ENCODE peak calls at places on chromosomes 5 and 9, in six cellular contexts. V is hypothalamus, L is NCI-H510A treated with DMSO at 0.1 percent for 48 hours, B is HuH-7.5, S is cardiac fibroblast, R is Ammon's horn. M is an unnamed sample.

GRCh38 chr5:67182406-67182805 is 14.2 kb downstream of the CD180 start:
- DNase-seq in V (no peak), L (no peak), B (no peak), S (peak; percentile 83), R (peak; percentile 52), M (no peak)

GRCh38 chr9:136554870-136555269 is 9.0 kb upstream of the NOTCH1 start:
- DNase-seq in V (no peak), L (no peak), B (no peak), S (no peak), R (no peak), M (no peak)

GRCh38 chr5:178281321-178281720 is 48.7 kb upstream of the PHYKPL start:
- DNase-seq in V (no peak), L (no peak), B (no peak), S (no peak), R (no peak), M (no peak)

GRCh38 chr5:89090021-89090420 is 207.0 kb upstream of the MEF2C start:
- DNase-seq in V (no peak), L (no peak), B (no peak), S (no peak), R (no peak), M (no peak)

GRCh38 chr9:110278080-110278707 is 21.9 kb upstream of the TXN start:
- DNase-seq in V (no peak), L (no peak), B (no peak), S (peak; percentile 9), R (no peak), M (no peak)

GRCh38 chr5:28374492-28374934 is 1336.1 kb upstream of the CDH9 start:
- DNase-seq in V (no peak), L (peak; percentile 40), B (no peak), S (no peak), R (no peak), M (no peak)

GRCh38 chr5:112935675-112936074 is 13.6 kb upstream of the REEP5 start:
- DNase-seq in V (no peak), L (no peak), B (no peak), S (peak; percentile 26), R (no peak), M (no peak)

GRCh38 chr9:27688954-27689353 is 115.7 kb upstream of the C9orf72 start:
- DNase-seq in V (no peak), L (no peak), B (no peak), S (no peak), R (no peak), M (no peak)

GRCh38 chr5:84383816-84384603 is 670 bp downstream of the EDIL3 start:
- DNase-seq in V (no peak), L (peak; percentile 12), B (no peak), S (peak; percentile 72), R (peak; percentile 67), M (peak; percentile 61)

GRCh38 chr5:41875121-41875520 is 4.9 kb upstream of the OXCT1 start:
- DNase-seq in V (no peak), L (no peak), B (no peak), S (no peak), R (no peak), M (no peak)

GRCh38 chr9:7799234-7799933 is at the start of gene DMAC1:
- DNase-seq in V (peak; percentile 50), L (peak; percentile 53), B (peak; percentile 22), S (peak; percentile 87), R (peak; percentile 91), M (peak; percentile 80)

GRCh38 chr5:14379739-14380497 is 201.7 kb upstream of the OTULINL start:
- DNase-seq in V (no peak), L (no peak), B (no peak), S (no peak), R (no peak), M (no peak)

GRCh38 chr9:95822583-95823431 is 52.7 kb upstream of the ERCC6L2 start:
- DNase-seq in V (no peak), L (no peak), B (no peak), S (peak; percentile 85), R (no peak), M (no peak)

GRCh38 chr5:116084231-116084630 is 594 bp upstream of the COMMD10 start:
- DNase-seq in V (no peak), L (no peak), B (peak; percentile 29), S (peak; percentile 39), R (peak; percentile 23), M (no peak)

GRCh38 chr9:89426389-89426961 is 71.4 kb downstream of the SEMA4D start:
- DNase-seq in V (no peak), L (no peak), B (no peak), S (no peak), R (no peak), M (no peak)

GRCh38 chr5:88691945-88692868 is 190.8 kb downstream of the MEF2C start:
- DNase-seq in V (no peak), L (no peak), B (no peak), S (no peak), R (peak; percentile 53), M (peak; percentile 48)

GRCh38 chr9:135607401-135608293 is 31.7 kb downstream of the GLT6D1 start:
- DNase-seq in V (no peak), L (no peak), B (no peak), S (no peak), R (no peak), M (no peak)